ENCODE peak calls at places on chromosomes 5 and 9, in ten cellular contexts. Q is Peyer's patch, B is fibroblast of lung, M is OCI-LY7, Z is chondrocyte, X is AG10803, U is foreskin fibroblast, O is nephron progenitor cell, A is brain microvascular endothelial cell, F is H9. J is an unnamed sample.

GRCh38 chr5:83331842-83332241 is 139.7 kb upstream of the VCAN start:
- DNase-seq in Q (no peak), B (peak), M (no peak), Z (no peak), X (peak), U (peak), O (no peak), A (no peak), F (no peak), J (no peak)

GRCh38 chr5:74423383-74423782 is 217.1 kb downstream of the ENC1 start:
- DNase-seq in Q (no peak), B (no peak), M (no peak), Z (no peak), X (no peak), U (no peak), O (no peak), A (no peak), F (no peak), J (no peak)

GRCh38 chr9:88697764-88698436 is 162.9 kb downstream of the NXNL2 start:
- DNase-seq in Q (no peak), B (peak), M (no peak), Z (no peak), X (peak), U (peak), O (no peak), A (no peak), F (no peak), J (no peak)

GRCh38 chr5:142900926-142901325 is 130.7 kb downstream of the ARHGAP26 start:
- DNase-seq in Q (no peak), B (peak), M (no peak), Z (no peak), X (peak), U (peak), O (no peak), A (peak), F (no peak), J (no peak)

GRCh38 chr5:95032801-95033200 is 252.1 kb downstream of the MCTP1 start:
- DNase-seq in Q (no peak), B (no peak), M (no peak), Z (no peak), X (no peak), U (no peak), O (no peak), A (no peak), F (no peak), J (no peak)

GRCh38 chr5:16178745-16179372 is 732 bp downstream of the MARCHF11 start:
- DNase-seq in Q (peak), B (peak), M (peak), Z (peak), X (peak), U (peak), O (peak), A (peak), F (peak), J (no peak)

GRCh38 chr9:114908796-114909448 is 21.5 kb downstream of the TNFSF8 start:
- DNase-seq in Q (no peak), B (no peak), M (no peak), Z (no peak), X (no peak), U (peak), O (no peak), A (no peak), F (no peak), J (no peak)

GRCh38 chr5:127849891-127850290 is 146.7 kb downstream of the CCDC192 start:
- DNase-seq in Q (peak), B (no peak), M (no peak), Z (no peak), X (no peak), U (no peak), O (no peak), A (no peak), F (no peak), J (no peak)

GRCh38 chr5:14153932-14154646 is 10.9 kb downstream of the TRIO start:
- DNase-seq in Q (peak), B (peak), M (no peak), Z (no peak), X (peak), U (peak), O (peak), A (peak), F (no peak), J (no peak)

GRCh38 chr5:76807296-76807695 is 11.5 kb upstream of the F2RL1 start:
- DNase-seq in Q (no peak), B (peak), M (no peak), Z (no peak), X (peak), U (peak), O (no peak), A (peak), F (peak), J (no peak)

GRCh38 chr5:138664276-138664943 is 88.8 kb upstream of the CTNNA1 start:
- DNase-seq in Q (no peak), B (peak), M (no peak), Z (no peak), X (peak), U (peak), O (no peak), A (peak), F (no peak), J (no peak)

GRCh38 chr9:14441976-14442651 is 128.2 kb upstream of the NFIB start:
- DNase-seq in Q (no peak), B (no peak), M (peak), Z (no peak), X (peak), U (no peak), O (peak), A (no peak), F (peak), J (no peak)

GRCh38 chr5:87829214-87829551 is 416.5 kb upstream of the CCNH start:
- DNase-seq in Q (no peak), B (no peak), M (no peak), Z (no peak), X (peak), U (peak), O (no peak), A (peak), F (no peak), J (no peak)

GRCh38 chr5:97499605-97500004 is 316.6 kb upstream of the RIOK2 start:
- DNase-seq in Q (no peak), B (no peak), M (no peak), Z (no peak), X (peak), U (peak), O (no peak), A (no peak), F (no peak), J (no peak)

GRCh38 chr9:136720251-136720886 is 8.0 kb downstream of the DIPK1B start:
- DNase-seq in Q (no peak), B (no peak), M (no peak), Z (peak), X (no peak), U (peak), O (peak), A (no peak), F (peak), J (no peak)

GRCh38 chr5:58460727-58461286 is 921 bp upstream of the PLK2 start:
- DNase-seq in Q (peak), B (peak), M (peak), Z (peak), X (peak), U (peak), O (peak), A (peak), F (peak), J (peak)

GRCh38 chr5:131148835-131149234 is 16.2 kb downstream of the HINT1 start:
- DNase-seq in Q (no peak), B (no peak), M (no peak), Z (no peak), X (no peak), U (no peak), O (no peak), A (no peak), F (no peak), J (no peak)

DNA sequence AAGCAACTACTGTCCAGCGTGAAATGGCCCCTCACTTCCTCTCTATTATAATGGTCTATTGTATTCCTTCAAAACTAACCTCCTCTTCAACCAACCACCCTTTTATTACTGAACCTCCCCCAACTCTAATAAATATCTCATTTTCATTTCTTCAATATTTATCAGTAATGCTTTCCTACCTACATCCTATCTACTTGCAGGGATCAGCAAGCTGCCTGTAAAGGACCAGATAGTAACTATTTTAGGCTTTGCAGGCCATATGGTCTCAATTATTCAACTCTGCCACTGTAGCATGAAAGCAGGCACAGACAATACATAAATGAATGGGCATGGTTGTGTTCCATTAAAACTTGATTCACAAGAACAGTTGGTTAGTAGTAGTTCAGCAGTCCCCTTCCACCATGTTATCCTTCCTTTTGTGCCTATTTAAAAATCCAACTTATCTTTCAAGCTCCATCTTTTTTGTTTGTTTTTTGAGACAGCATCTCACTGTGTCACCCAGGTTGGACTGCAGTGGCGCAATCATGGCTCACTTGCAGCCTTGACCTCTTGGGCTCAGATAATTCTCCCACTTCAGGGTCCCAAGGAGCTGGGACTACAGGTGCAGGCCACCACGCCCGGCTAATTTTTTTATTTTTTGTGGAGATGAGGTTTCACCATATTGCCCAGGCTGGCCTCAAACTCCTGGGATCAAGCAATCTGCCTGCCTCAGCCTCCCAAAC is 45.8 kb downstream of the PCDHGC5 start:
- DNase-seq in Q (no peak), B (no peak), M (no peak), Z (no peak), X (no peak), U (peak), O (no peak), A (no peak), F (no peak), J (no peak)
- TF ChIP-seq CTCF in Q (no peak), B (no peak), M (no peak), Z (no peak), X (no peak), U (no peak), O (no peak), A (no peak), F (no peak), J (no peak)

GRCh38 chr9:120366646-120367019 is 213.3 kb downstream of the CDK5RAP2 start:
- DNase-seq in Q (no peak), B (peak), M (no peak), Z (no peak), X (peak), U (peak), O (no peak), A (peak), F (peak), J (no peak)
- TF ChIP-seq CTCF in Q (no peak), B (peak), M (no peak), Z (peak), X (peak), U (peak), O (no peak), A (peak), F (peak), J (no peak)

GRCh38 chr5:318931-319601 is 2.4 kb upstream of the AHRR start:
- DNase-seq in Q (no peak), B (no peak), M (no peak), Z (no peak), X (no peak), U (no peak), O (no peak), A (no peak), F (no peak), J (no peak)

GRCh38 chr5:316210-317085 is 5.1 kb upstream of the AHRR start:
- DNase-seq in Q (no peak), B (no peak), M (no peak), Z (no peak), X (no peak), U (no peak), O (no peak), A (no peak), F (no peak), J (no peak)

GRCh38 chr5:315488-316209 is 5.9 kb upstream of the AHRR start:
- DNase-seq in Q (no peak), B (no peak), M (no peak), Z (no peak), X (no peak), U (no peak), O (no peak), A (no peak), F (no peak), J (no peak)

GRCh38 chr5:318341-318897 is 3.1 kb upstream of the AHRR start:
- DNase-seq in Q (no peak), B (no peak), M (no peak), Z (no peak), X (peak), U (peak), O (no peak), A (peak), F (no peak), J (no peak)

DNA sequence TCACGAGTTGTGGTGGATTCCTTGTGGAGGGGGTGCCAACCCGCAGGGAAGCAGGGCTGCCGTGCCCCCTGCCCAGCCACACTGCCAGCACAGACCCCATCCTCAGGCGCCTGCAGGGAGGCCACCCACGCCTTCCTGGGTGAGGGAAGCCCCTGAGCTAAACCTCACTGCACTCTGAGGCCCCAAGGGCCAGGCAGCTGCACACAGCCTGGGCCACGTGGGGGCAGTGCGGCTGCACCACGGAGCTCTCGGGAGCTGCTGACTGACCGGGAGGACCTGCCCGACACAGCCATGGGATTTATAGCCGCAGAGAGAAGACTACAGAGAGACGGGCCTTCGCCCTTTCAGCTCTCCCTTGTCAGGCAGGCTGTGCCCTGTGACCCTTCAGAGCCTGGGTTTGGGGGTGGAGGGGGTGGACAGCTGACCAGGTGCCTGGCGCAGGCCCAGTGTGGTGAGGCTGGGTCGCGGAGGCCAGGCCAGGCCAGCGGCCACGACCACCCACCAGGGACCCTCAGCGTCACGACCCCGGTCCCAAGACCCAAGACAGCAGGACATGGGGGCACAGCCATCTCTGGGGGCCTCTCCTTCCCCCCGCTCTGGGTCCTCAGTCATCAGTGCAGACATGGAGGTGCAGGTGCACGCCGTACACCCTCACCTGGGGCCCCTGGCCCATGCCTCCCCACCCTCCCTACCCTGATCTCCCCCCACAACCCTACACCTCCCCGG is 4.3 kb upstream of the AHRR start:
- DNase-seq in Q (no peak), B (peak), M (peak), Z (no peak), X (peak), U (peak), O (peak), A (peak), F (peak), J (peak)
- TF ChIP-seq CTCF in Q (peak), B (peak), M (peak), Z (peak), X (peak), U (peak), O (peak), A (peak), F (peak), J (no peak)

GRCh38 chr5:132489871-132490483 is 596 bp downstream of the IRF1 start:
- DNase-seq in Q (peak), B (peak), M (peak), Z (no peak), X (peak), U (peak), O (no peak), A (no peak), F (peak), J (no peak)

GRCh38 chr5:132489051-132489770 is 1.4 kb downstream of the IRF1 start:
- DNase-seq in Q (peak), B (no peak), M (peak), Z (no peak), X (no peak), U (no peak), O (no peak), A (no peak), F (peak), J (peak)

GRCh38 chr5:132492386-132492785 is 1.8 kb upstream of the IRF1 start:
- DNase-seq in Q (no peak), B (no peak), M (no peak), Z (no peak), X (no peak), U (no peak), O (no peak), A (no peak), F (no peak), J (no peak)

GRCh38 chr5:132491368-132492364 is 1.1 kb upstream of the IRF1 start:
- DNase-seq in Q (peak), B (no peak), M (no peak), Z (no peak), X (no peak), U (no peak), O (no peak), A (no peak), F (peak), J (no peak)

DNA sequence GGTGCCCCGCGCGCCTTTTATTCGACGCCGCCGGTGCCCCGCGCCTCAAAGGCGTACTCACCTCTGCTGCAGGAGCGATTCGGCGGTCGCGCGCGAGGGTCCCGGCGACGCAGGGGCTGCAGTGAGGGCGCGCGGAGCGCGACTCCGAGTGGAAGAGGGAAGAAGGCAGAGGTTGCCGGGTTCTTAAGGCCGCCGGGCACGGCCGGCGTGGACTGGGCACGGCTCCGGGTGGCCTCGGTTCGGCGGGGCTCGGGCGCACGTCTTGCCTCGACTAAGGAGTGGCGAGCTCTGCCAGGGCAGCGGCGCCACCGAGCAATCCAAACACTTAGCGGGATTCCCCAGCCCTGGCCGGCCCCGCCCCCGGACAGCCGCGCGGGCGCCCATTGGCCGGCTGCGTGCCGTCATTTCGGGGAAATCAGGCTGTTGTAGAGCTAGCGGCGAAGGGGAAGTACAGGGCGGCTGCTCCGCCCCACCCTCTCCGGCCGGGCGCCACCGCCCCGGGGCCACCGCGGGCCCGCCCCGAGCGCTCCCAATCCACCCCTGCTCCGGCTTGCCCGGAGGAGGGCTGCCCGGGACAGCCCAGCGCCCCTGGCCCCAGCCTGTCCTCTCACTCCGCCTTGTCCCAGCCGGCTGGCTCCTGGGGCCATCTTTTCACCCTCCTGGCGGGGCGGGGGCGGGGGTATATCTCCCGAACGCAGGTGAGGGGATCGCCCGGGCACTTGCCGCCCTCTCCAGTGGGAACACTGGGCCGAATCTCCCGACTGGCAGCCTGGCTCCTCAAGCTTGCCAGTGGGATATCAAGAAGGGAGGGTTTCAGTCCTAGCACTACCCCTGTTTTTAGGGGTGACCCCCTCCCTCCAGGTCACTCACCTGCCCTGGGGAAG is at the start of gene IRF1:
- DNase-seq in Q (peak), B (peak), M (peak), Z (no peak), X (peak), U (peak), O (peak), A (peak), F (peak), J (peak)
- TF ChIP-seq CTCF in Q (no peak), B (no peak), M (peak), Z (peak), X (no peak), U (no peak), O (no peak), A (no peak), F (no peak), J (no peak)

GRCh38 chr5:72847439-72847838 is 31.0 kb downstream of the TNPO1 start:
- DNase-seq in Q (no peak), B (peak), M (no peak), Z (no peak), X (peak), U (peak), O (no peak), A (no peak), F (no peak), J (no peak)

GRCh38 chr5:72846483-72846882 is 30.0 kb downstream of the TNPO1 start:
- DNase-seq in Q (no peak), B (no peak), M (no peak), Z (no peak), X (no peak), U (no peak), O (no peak), A (no peak), F (no peak), J (no peak)

GRCh38 chr5:72848474-72849428 is 32.3 kb downstream of the TNPO1 start:
- DNase-seq in Q (peak), B (no peak), M (peak), Z (no peak), X (no peak), U (peak), O (peak), A (peak), F (no peak), J (peak)

GRCh38 chr5:72849546-72849945 is 33.1 kb downstream of the TNPO1 start:
- DNase-seq in Q (no peak), B (no peak), M (no peak), Z (no peak), X (no peak), U (no peak), O (no peak), A (no peak), F (no peak), J (no peak)

GRCh38 chr5:72847989-72848473 is 31.6 kb downstream of the TNPO1 start:
- DNase-seq in Q (peak), B (peak), M (peak), Z (peak), X (peak), U (peak), O (peak), A (peak), F (peak), J (peak)
- TF ChIP-seq CTCF in Q (peak), B (no peak), M (no peak), Z (no peak), X (peak), U (no peak), O (no peak), A (no peak), F (no peak), J (no peak)

DNA sequence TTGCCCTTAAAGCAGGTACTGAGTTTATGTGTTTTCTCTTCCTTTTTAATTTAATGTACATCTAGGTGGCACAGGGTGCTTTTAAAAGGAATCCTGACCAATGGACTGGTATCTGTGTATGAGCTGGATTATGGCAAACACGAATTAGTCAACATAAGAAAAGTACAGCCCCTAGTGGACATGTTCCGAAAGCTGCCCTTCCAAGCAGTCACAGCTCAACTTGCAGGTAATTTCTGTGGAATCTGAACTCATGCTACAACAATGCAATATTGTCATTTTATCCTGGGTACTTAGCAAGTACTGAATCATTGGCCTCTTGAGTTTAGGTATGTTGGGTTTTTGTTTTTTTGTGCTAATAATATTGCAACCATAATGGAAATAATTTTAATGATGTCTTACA is 14.4 kb upstream of the TMOD1 start:
- DNase-seq in Q (no peak), B (no peak), M (no peak), Z (no peak), X (no peak), U (no peak), O (no peak), A (no peak), F (no peak), J (no peak)
- TF ChIP-seq CTCF in Q (peak), B (peak), M (peak), Z (peak), X (peak), U (peak), O (peak), A (peak), F (peak), J (no peak)

DNA sequence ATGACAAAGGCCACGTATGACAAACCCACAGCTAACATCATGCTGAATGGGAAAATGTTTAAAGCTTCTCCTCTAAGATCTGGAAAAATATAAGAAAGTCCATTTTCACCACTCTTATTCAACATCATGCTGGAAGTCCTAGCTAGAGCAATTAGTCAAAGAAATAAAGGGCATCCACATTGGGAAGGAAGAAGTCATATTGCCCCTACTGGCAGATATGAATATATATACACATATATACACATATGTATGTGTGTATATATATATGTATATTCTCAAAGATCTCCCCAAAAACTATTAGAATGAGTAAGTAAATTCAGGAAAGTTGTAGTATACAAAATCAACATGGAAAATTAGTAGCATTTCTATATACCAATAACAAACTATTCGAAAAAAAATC is 17.1 kb downstream of the APBA1 start:
- DNase-seq in Q (no peak), B (no peak), M (no peak), Z (no peak), X (no peak), U (no peak), O (no peak), A (no peak), F (no peak), J (no peak)
- TF ChIP-seq CTCF in Q (no peak), B (no peak), M (peak), Z (peak), X (no peak), U (no peak), O (no peak), A (no peak), F (no peak), J (no peak)